ENCODE peak calls at places on chromosomes 5 and 9, in four cellular contexts. Y, D, O and S are unnamed samples.
A peak's percentile ranks its signal among the peaks of the same experiment; 100 is the strongest.

GRCh38 chr5:107085572-107085971 is 585.2 kb downstream of the EFNA5 start:
- DNase-seq in Y (no peak), D (no peak), O (no peak), S (no peak)

GRCh38 chr5:175118700-175119309 is 325.2 kb downstream of the DRD1 start:
- DNase-seq in O (no peak), Y (no peak), D (no peak), S (no peak)

GRCh38 chr9:3059781-3060468 is 216.0 kb upstream of the PUM3 start:
- DNase-seq in O (no peak), D (no peak), Y (no peak), S (no peak)

GRCh38 chr5:56440871-56441740 is 208.0 kb upstream of the ANKRD55 start:
- DNase-seq in Y (no peak), D (no peak), O (no peak), S (no peak)

GRCh38 chr5:171984748-171985419 is 21.6 kb downstream of the FBXW11 start:
- DNase-seq in O (no peak), D (no peak), Y (no peak), S (no peak)

GRCh38 chr9:130023147-130023787 is 19.7 kb downstream of the FNBP1 start:
- DNase-seq in Y (no peak), D (no peak), O (no peak), S (no peak)

GRCh38 chr5:54792611-54793404 is 192.6 kb downstream of the ESM1 start:
- DNase-seq in O (no peak), D (no peak), Y (no peak), S (no peak)

GRCh38 chr5:150517272-150518152 is 9.6 kb downstream of the NDST1 start:
- DNase-seq in D (no peak), O (no peak), Y (no peak), S (no peak)

GRCh38 chr9:126471084-126471611 is 142.6 kb upstream of the LMX1B start:
- DNase-seq in Y (no peak), O (peak; percentile 89), D (peak; percentile 12), S (no peak)

GRCh38 chr5:75734913-75735789 is 17.9 kb upstream of the POC5 start:
- DNase-seq in D (no peak), O (no peak), Y (peak; percentile 19), S (peak; percentile 21)

GRCh38 chr5:122102825-122103224 is 24.8 kb upstream of the LOX start:
- DNase-seq in O (no peak), Y (no peak), D (no peak), S (no peak)